ENCODE peak calls at places on chromosomes 16 and 17, in seven cellular contexts. One of them, this sample, is unnamed.

GRCh38 chr17:80456465-80457235 is 19.8 kb downstream of the NPTX1 start:
- DNase-seq in AG04450: no peak
- DNase-seq in IMR-90: no peak
- DNase-seq in progenitor cell of endocrine pancreas: no peak
- DNase-seq in neural crest cell: no peak
- DNase-seq in left ventricle myocardium inferior: peak; percentile 49
- DNase-seq in GM13977: no peak
- DNase-seq in this sample: no peak

GRCh38 chr16:29926675-29927522 is 873 bp upstream of the KCTD13 start:
- DNase-seq in AG04450: no peak
- DNase-seq in IMR-90: peak; percentile 23
- DNase-seq in progenitor cell of endocrine pancreas: no peak
- DNase-seq in neural crest cell: no peak
- DNase-seq in left ventricle myocardium inferior: no peak
- DNase-seq in GM13977: no peak
- DNase-seq in this sample: no peak

GRCh38 chr17:39213852-39214251 is 11.9 kb downstream of the STAC2 start:
- DNase-seq in AG04450: no peak
- DNase-seq in IMR-90: peak; percentile 22
- DNase-seq in progenitor cell of endocrine pancreas: no peak
- DNase-seq in neural crest cell: no peak
- DNase-seq in left ventricle myocardium inferior: no peak
- DNase-seq in GM13977: no peak
- DNase-seq in this sample: no peak

GRCh38 chr16:11400076-11400475 is 54.8 kb downstream of the RMI2 start:
- DNase-seq in AG04450: no peak
- DNase-seq in IMR-90: no peak
- DNase-seq in progenitor cell of endocrine pancreas: no peak
- DNase-seq in neural crest cell: no peak
- DNase-seq in left ventricle myocardium inferior: no peak
- DNase-seq in GM13977: no peak
- DNase-seq in this sample: no peak

GRCh38 chr16:5026664-5027063 is 7.1 kb downstream of the NAGPA start:
- DNase-seq in AG04450: no peak
- DNase-seq in IMR-90: no peak
- DNase-seq in progenitor cell of endocrine pancreas: no peak
- DNase-seq in neural crest cell: no peak
- DNase-seq in left ventricle myocardium inferior: no peak
- DNase-seq in GM13977: no peak
- DNase-seq in this sample: no peak

GRCh38 chr17:29038511-29039300 is 4.2 kb upstream of the PIPOX start:
- DNase-seq in AG04450: no peak
- DNase-seq in IMR-90: no peak
- DNase-seq in progenitor cell of endocrine pancreas: no peak
- DNase-seq in neural crest cell: no peak
- DNase-seq in left ventricle myocardium inferior: no peak
- DNase-seq in GM13977: no peak
- DNase-seq in this sample: no peak

GRCh38 chr17:68103148-68103547 is 67.6 kb downstream of the KPNA2 start:
- DNase-seq in AG04450: no peak
- DNase-seq in IMR-90: no peak
- DNase-seq in progenitor cell of endocrine pancreas: no peak
- DNase-seq in neural crest cell: no peak
- DNase-seq in left ventricle myocardium inferior: no peak
- DNase-seq in GM13977: no peak
- DNase-seq in this sample: no peak

GRCh38 chr16:66228791-66229190 is 137.7 kb upstream of the CDH5 start:
- DNase-seq in AG04450: peak; percentile 45
- DNase-seq in IMR-90: peak; percentile 38
- DNase-seq in progenitor cell of endocrine pancreas: no peak
- DNase-seq in neural crest cell: no peak
- DNase-seq in left ventricle myocardium inferior: no peak
- DNase-seq in GM13977: no peak
- DNase-seq in this sample: no peak

GRCh38 chr17:48738424-48738802 is 9.9 kb upstream of the HOXB13 start:
- DNase-seq in AG04450: no peak
- DNase-seq in IMR-90: no peak
- DNase-seq in progenitor cell of endocrine pancreas: no peak
- DNase-seq in neural crest cell: no peak
- DNase-seq in left ventricle myocardium inferior: no peak
- DNase-seq in GM13977: no peak
- DNase-seq in this sample: no peak

GRCh38 chr17:44359458-44360143 is 4.1 kb downstream of the FAM171A2 start:
- DNase-seq in AG04450: no peak
- DNase-seq in IMR-90: no peak
- DNase-seq in progenitor cell of endocrine pancreas: no peak
- DNase-seq in neural crest cell: no peak
- DNase-seq in left ventricle myocardium inferior: no peak
- DNase-seq in GM13977: no peak
- DNase-seq in this sample: no peak

GRCh38 chr17:76720941-76721340 is 5.5 kb downstream of the JMJD6 start:
- DNase-seq in AG04450: no peak
- DNase-seq in IMR-90: no peak
- DNase-seq in progenitor cell of endocrine pancreas: no peak
- DNase-seq in neural crest cell: no peak
- DNase-seq in left ventricle myocardium inferior: no peak
- DNase-seq in GM13977: no peak
- DNase-seq in this sample: no peak

GRCh38 chr17:47763913-47764582 is 31.0 kb downstream of the TBX21 start:
- DNase-seq in AG04450: no peak
- DNase-seq in IMR-90: peak; percentile 22
- DNase-seq in progenitor cell of endocrine pancreas: no peak
- DNase-seq in neural crest cell: no peak
- DNase-seq in left ventricle myocardium inferior: no peak
- DNase-seq in GM13977: no peak
- DNase-seq in this sample: no peak

GRCh38 chr16:86567701-86568571 is 1.3 kb downstream of the FOXC2 start:
- DNase-seq in AG04450: no peak
- DNase-seq in IMR-90: peak; percentile 39
- DNase-seq in progenitor cell of endocrine pancreas: no peak
- DNase-seq in neural crest cell: no peak
- DNase-seq in left ventricle myocardium inferior: peak; percentile 54
- DNase-seq in GM13977: no peak
- DNase-seq in this sample: no peak
- TF ChIP-seq CTCF in AG04450: peak; percentile 5
- TF ChIP-seq CTCF in IMR-90: peak; percentile 46
- TF ChIP-seq CTCF in progenitor cell of endocrine pancreas: no peak
- TF ChIP-seq CTCF in neural crest cell: no peak
- TF ChIP-seq CTCF in left ventricle myocardium inferior: peak; percentile 18
- TF ChIP-seq CTCF in GM13977: no peak
- TF ChIP-seq CTCF in this sample: no peak

DNA sequence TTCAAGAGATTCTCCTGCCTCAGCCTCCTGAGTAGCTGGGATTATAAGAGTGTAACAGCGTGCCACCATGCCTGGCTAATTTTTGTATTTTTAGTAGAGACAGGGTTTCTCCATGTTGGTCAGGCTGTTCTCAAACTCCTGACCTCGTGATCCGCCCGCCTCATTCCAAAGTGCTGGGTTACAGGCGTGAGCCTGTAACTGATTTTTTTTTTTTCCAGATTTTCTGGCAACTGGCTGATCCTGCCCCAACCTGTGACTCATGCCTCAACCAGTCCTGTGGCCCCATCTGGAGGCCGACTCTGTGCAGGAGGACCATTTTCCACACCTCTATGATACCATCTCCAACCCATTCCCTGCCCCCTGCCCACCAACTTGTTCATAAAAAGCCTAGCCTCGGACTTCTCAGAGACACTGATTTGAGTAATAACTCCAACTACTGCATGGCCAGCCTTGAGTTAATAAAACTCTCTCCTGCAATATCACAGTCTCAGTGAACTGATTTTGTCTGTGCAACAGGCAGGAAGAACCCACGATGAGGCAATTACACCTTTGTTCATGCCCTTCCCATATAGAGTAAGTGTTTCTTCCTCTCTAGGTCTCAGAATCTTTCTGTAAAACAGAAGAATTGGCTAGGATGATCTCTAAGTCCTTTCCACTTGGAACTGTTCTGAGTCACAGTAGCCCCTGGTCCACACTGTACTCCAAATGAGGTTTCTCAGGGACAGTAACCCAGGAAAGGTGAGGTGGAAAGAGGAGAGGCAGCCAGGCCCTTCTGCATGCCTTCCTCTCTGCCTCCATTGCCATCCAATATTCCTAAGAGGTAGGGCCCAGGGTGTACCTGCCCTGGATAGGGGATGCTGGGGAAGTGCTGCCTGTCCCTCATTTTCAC is 8.8 kb upstream of the CNOT1 start:
- DNase-seq in AG04450: peak; percentile 83
- DNase-seq in IMR-90: peak; percentile 91
- DNase-seq in progenitor cell of endocrine pancreas: no peak
- DNase-seq in neural crest cell: no peak
- DNase-seq in left ventricle myocardium inferior: peak; percentile 26
- DNase-seq in GM13977: no peak
- DNase-seq in this sample: no peak
- TF ChIP-seq CTCF in AG04450: peak; percentile 67
- TF ChIP-seq CTCF in IMR-90: peak; percentile 62
- TF ChIP-seq CTCF in progenitor cell of endocrine pancreas: no peak
- TF ChIP-seq CTCF in neural crest cell: no peak
- TF ChIP-seq CTCF in left ventricle myocardium inferior: peak; percentile 54
- TF ChIP-seq CTCF in GM13977: no peak
- TF ChIP-seq CTCF in this sample: no peak

GRCh38 chr16:1435921-1436697 is 5.2 kb downstream of the PERCC1 start:
- DNase-seq in AG04450: no peak
- DNase-seq in IMR-90: no peak
- DNase-seq in progenitor cell of endocrine pancreas: no peak
- DNase-seq in neural crest cell: no peak
- DNase-seq in left ventricle myocardium inferior: no peak
- DNase-seq in GM13977: no peak
- DNase-seq in this sample: no peak
- TF ChIP-seq CTCF in AG04450: no peak
- TF ChIP-seq CTCF in IMR-90: no peak
- TF ChIP-seq CTCF in progenitor cell of endocrine pancreas: peak; percentile 14
- TF ChIP-seq CTCF in neural crest cell: no peak
- TF ChIP-seq CTCF in left ventricle myocardium inferior: no peak
- TF ChIP-seq CTCF in GM13977: no peak
- TF ChIP-seq CTCF in this sample: no peak

DNA sequence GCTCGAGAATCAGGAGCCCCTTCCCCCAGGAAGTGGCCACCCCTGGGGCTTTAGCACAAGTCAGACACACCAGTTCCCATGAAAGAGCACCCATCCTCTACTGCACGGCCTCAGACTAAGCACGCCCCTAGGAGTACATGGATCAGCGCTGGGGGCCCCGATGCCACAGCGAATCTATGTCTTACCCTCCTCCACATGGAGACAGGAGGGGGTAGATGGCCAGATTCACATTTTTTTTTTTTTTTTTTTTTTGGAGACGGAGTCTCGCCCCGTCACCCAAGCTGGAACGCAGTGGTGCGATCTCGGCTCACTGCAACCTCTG is 3.2 kb upstream of the EXOSC6 start:
- DNase-seq in AG04450: no peak
- DNase-seq in IMR-90: no peak
- DNase-seq in progenitor cell of endocrine pancreas: no peak
- DNase-seq in neural crest cell: no peak
- DNase-seq in left ventricle myocardium inferior: no peak
- DNase-seq in GM13977: no peak
- DNase-seq in this sample: no peak
- TF ChIP-seq CTCF in AG04450: no peak
- TF ChIP-seq CTCF in IMR-90: no peak
- TF ChIP-seq CTCF in progenitor cell of endocrine pancreas: no peak
- TF ChIP-seq CTCF in neural crest cell: no peak
- TF ChIP-seq CTCF in left ventricle myocardium inferior: no peak
- TF ChIP-seq CTCF in GM13977: no peak
- TF ChIP-seq CTCF in this sample: no peak

DNA sequence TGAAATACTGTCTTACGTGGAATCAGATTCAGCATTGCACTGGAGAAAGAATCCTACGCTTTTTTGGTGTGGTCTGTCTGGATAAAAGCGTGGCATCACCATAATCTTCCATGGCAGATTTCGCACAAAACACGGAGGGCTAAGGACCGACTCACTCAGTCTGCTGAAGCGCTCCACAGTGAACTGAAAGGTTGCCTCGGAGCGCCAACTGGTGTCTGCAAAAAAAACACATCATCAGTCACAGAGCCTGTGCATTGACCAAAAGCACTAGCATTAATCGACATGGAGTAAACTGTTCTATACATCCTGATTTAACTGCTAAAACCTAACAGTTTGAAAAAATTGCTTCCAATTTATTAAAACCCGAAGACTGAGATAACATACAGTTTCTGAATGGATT is 40.5 kb downstream of the USP7 start:
- DNase-seq in AG04450: no peak
- DNase-seq in IMR-90: no peak
- DNase-seq in progenitor cell of endocrine pancreas: no peak
- DNase-seq in neural crest cell: no peak
- DNase-seq in left ventricle myocardium inferior: no peak
- DNase-seq in GM13977: no peak
- DNase-seq in this sample: no peak
- TF ChIP-seq CTCF in AG04450: no peak
- TF ChIP-seq CTCF in IMR-90: no peak
- TF ChIP-seq CTCF in progenitor cell of endocrine pancreas: no peak
- TF ChIP-seq CTCF in neural crest cell: no peak
- TF ChIP-seq CTCF in left ventricle myocardium inferior: no peak
- TF ChIP-seq CTCF in GM13977: no peak
- TF ChIP-seq CTCF in this sample: no peak

DNA sequence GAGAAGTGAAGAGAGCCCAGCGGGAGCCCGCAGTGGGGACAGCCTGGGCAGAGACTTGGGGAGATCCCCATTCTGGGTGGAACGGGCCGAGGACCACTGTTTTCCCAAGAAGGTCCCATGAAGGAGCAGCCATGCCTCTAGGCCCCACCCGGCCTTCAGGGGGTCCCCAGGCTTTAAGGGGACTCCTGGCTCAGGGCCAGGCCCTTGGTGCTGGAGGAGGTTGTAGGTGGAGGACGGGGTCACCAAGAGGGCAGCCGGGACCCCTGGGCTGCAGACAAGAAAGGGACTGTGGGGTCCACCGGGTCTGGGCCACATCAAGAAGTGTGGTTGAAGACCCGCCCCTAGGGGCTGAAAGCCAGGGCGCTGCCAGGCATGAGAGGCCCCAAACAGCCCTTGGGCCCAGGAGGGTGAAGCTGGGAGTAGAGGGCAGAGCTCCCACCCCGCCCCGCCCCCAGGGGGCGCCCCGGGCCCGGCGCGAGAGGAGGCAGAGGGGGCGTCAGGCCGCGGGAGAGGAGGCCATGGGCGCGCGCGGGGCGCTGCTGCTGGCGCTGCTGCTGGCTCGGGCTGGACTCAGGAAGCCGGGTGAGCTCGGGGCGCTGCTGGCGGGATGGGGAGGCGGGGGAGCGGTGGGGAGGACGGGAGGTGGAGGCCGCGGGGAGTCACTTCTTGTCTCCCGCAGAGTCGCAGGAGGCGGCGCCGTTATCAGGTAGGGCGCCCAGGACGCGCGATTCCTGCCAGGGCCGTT is at the start of gene PRSS21:
- DNase-seq in AG04450: no peak
- DNase-seq in IMR-90: no peak
- DNase-seq in progenitor cell of endocrine pancreas: no peak
- DNase-seq in neural crest cell: no peak
- DNase-seq in left ventricle myocardium inferior: no peak
- DNase-seq in GM13977: peak; percentile 69
- DNase-seq in this sample: no peak
- TF ChIP-seq CTCF in AG04450: peak; percentile 9
- TF ChIP-seq CTCF in IMR-90: no peak
- TF ChIP-seq CTCF in progenitor cell of endocrine pancreas: no peak
- TF ChIP-seq CTCF in neural crest cell: no peak
- TF ChIP-seq CTCF in left ventricle myocardium inferior: no peak
- TF ChIP-seq CTCF in GM13977: peak; percentile 25
- TF ChIP-seq CTCF in this sample: no peak

GRCh38 chr17:65978881-65979280 is 213.1 kb downstream of the CEP112 start:
- DNase-seq in AG04450: peak; percentile 26
- DNase-seq in IMR-90: peak; percentile 39
- DNase-seq in progenitor cell of endocrine pancreas: no peak
- DNase-seq in neural crest cell: no peak
- DNase-seq in left ventricle myocardium inferior: no peak
- DNase-seq in GM13977: no peak
- DNase-seq in this sample: no peak
- TF ChIP-seq CTCF in AG04450: no peak
- TF ChIP-seq CTCF in IMR-90: no peak
- TF ChIP-seq CTCF in progenitor cell of endocrine pancreas: no peak
- TF ChIP-seq CTCF in neural crest cell: no peak
- TF ChIP-seq CTCF in left ventricle myocardium inferior: no peak
- TF ChIP-seq CTCF in GM13977: no peak
- TF ChIP-seq CTCF in this sample: no peak